ENCODE peak calls at places on chromosomes 16 and 17, in four cellular contexts. One of them, this sample, is unnamed.
A peak's percentile ranks its signal among the peaks of the same experiment; 100 is the strongest.

GRCh38 chr16:4698321-4699029 is 5.1 kb downstream of the NUDT16L1 start:
- DNase-seq in CD8-positive, alpha-beta T cell: no peak
- DNase-seq in fibroblast of lung: no peak
- DNase-seq in HL-60: no peak
- DNase-seq in this sample: no peak

GRCh38 chr17:40551874-40552768 is 13.2 kb downstream of the CCR7 start:
- DNase-seq in HL-60: no peak
- DNase-seq in CD8-positive, alpha-beta T cell: no peak
- DNase-seq in fibroblast of lung: peak; percentile 98
- DNase-seq in this sample: no peak

GRCh38 chr16:48250520-48251278 is 3.4 kb upstream of the ABCC11 start:
- DNase-seq in fibroblast of lung: no peak
- DNase-seq in HL-60: no peak
- DNase-seq in CD8-positive, alpha-beta T cell: no peak
- DNase-seq in this sample: no peak

GRCh38 chr17:56064506-56064905 is 88.8 kb upstream of the ANKFN1 start:
- DNase-seq in CD8-positive, alpha-beta T cell: no peak
- DNase-seq in HL-60: no peak
- DNase-seq in fibroblast of lung: no peak
- DNase-seq in this sample: no peak

GRCh38 chr16:88596477-88596876 is 26.3 kb downstream of the ZC3H18 start:
- DNase-seq in fibroblast of lung: peak; percentile 10
- DNase-seq in HL-60: no peak
- DNase-seq in CD8-positive, alpha-beta T cell: no peak
- DNase-seq in this sample: no peak

GRCh38 chr17:32429598-32429997 is 14.7 kb upstream of the PSMD11 start:
- DNase-seq in CD8-positive, alpha-beta T cell: no peak
- DNase-seq in HL-60: no peak
- DNase-seq in fibroblast of lung: no peak
- DNase-seq in this sample: no peak

GRCh38 chr17:48333034-48333491 is 97.0 kb downstream of the SKAP1 start:
- DNase-seq in fibroblast of lung: no peak
- DNase-seq in HL-60: peak; percentile 12
- DNase-seq in CD8-positive, alpha-beta T cell: no peak
- DNase-seq in this sample: no peak

GRCh38 chr16:49779979-49780378 is 75.9 kb downstream of the ZNF423 start:
- DNase-seq in fibroblast of lung: no peak
- DNase-seq in CD8-positive, alpha-beta T cell: no peak
- DNase-seq in HL-60: no peak
- DNase-seq in this sample: no peak

GRCh38 chr17:43645765-43646481 is 15.8 kb downstream of the MEOX1 start:
- DNase-seq in CD8-positive, alpha-beta T cell: peak; percentile 6
- DNase-seq in fibroblast of lung: peak; percentile 38
- DNase-seq in HL-60: no peak
- DNase-seq in this sample: peak; percentile 67

GRCh38 chr16:84574191-84574590 is 43.7 kb downstream of the COTL1 start:
- DNase-seq in fibroblast of lung: no peak
- DNase-seq in CD8-positive, alpha-beta T cell: no peak
- DNase-seq in HL-60: no peak
- DNase-seq in this sample: no peak

GRCh38 chr16:84571010-84571409 is 46.9 kb downstream of the COTL1 start:
- DNase-seq in HL-60: no peak
- DNase-seq in CD8-positive, alpha-beta T cell: no peak
- DNase-seq in fibroblast of lung: no peak
- DNase-seq in this sample: no peak

GRCh38 chr16:84571506-84571905 is 46.4 kb downstream of the COTL1 start:
- DNase-seq in CD8-positive, alpha-beta T cell: no peak
- DNase-seq in HL-60: no peak
- DNase-seq in fibroblast of lung: no peak
- DNase-seq in this sample: no peak

GRCh38 chr16:84569382-84569987 is 48.4 kb downstream of the COTL1 start:
- DNase-seq in fibroblast of lung: no peak
- DNase-seq in CD8-positive, alpha-beta T cell: no peak
- DNase-seq in HL-60: no peak
- DNase-seq in this sample: peak; percentile 58

DNA sequence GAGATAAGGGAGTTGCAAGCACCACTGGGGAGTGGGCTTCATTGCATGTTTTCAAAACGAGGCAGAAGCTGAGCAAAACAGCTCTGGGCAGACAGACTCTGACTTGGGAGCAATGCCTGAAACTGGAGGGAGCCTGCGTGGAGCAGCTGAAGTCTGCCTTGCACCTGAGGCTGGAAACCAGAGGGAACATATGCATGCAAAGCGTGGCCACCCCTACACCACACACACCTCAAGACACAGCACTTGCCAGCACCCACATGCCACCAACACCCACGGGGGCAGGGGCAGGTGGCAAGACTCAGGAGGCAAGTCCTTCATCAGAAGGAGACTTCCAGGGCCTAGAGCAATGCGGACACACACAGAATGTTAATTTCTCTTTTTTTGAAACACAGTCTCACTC is 45.8 kb downstream of the COTL1 start:
- DNase-seq in fibroblast of lung: no peak
- DNase-seq in CD8-positive, alpha-beta T cell: no peak
- DNase-seq in HL-60: no peak
- DNase-seq in this sample: no peak
- TF ChIP-seq CTCF in fibroblast of lung: no peak
- TF ChIP-seq CTCF in CD8-positive, alpha-beta T cell: no peak
- TF ChIP-seq CTCF in HL-60: no peak
- TF ChIP-seq CTCF in this sample: no peak

DNA sequence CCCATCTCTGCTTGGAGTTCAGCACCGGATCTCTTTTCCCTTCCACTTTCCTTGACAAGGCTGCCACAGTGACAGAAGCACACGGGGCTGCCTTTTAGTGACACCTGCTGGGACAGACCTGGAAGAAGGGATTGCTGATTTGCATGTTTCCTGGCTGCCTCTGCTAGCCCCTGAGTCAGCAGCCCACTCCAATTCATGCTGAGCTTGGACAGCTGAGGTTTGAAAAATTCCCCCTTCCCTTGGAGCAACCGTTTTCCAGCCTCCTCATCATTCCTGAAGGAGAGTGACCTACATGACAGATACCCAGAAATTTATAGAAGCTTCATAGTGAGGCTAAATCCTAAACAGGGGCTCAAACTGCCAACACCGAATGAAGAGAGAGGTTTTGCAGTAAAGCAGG is 18.8 kb upstream of the RBL2 start:
- DNase-seq in fibroblast of lung: no peak
- DNase-seq in CD8-positive, alpha-beta T cell: no peak
- DNase-seq in HL-60: no peak
- DNase-seq in this sample: no peak
- TF ChIP-seq CTCF in fibroblast of lung: no peak
- TF ChIP-seq CTCF in CD8-positive, alpha-beta T cell: no peak
- TF ChIP-seq CTCF in HL-60: no peak
- TF ChIP-seq CTCF in this sample: no peak

GRCh38 chr16:54940279-54940604 is 9.6 kb downstream of the IRX5 start:
- DNase-seq in HL-60: no peak
- DNase-seq in CD8-positive, alpha-beta T cell: no peak
- DNase-seq in fibroblast of lung: no peak
- DNase-seq in this sample: no peak

GRCh38 chr16:54939537-54940278 is 9.0 kb downstream of the IRX5 start:
- DNase-seq in CD8-positive, alpha-beta T cell: no peak
- DNase-seq in HL-60: no peak
- DNase-seq in fibroblast of lung: peak; percentile 3
- DNase-seq in this sample: no peak

GRCh38 chr16:54945063-54945462 is 14.4 kb downstream of the IRX5 start:
- DNase-seq in CD8-positive, alpha-beta T cell: no peak
- DNase-seq in fibroblast of lung: no peak
- DNase-seq in HL-60: no peak
- DNase-seq in this sample: no peak

GRCh38 chr16:54944002-54944401 is 13.3 kb downstream of the IRX5 start:
- DNase-seq in fibroblast of lung: no peak
- DNase-seq in HL-60: no peak
- DNase-seq in CD8-positive, alpha-beta T cell: no peak
- DNase-seq in this sample: no peak

DNA sequence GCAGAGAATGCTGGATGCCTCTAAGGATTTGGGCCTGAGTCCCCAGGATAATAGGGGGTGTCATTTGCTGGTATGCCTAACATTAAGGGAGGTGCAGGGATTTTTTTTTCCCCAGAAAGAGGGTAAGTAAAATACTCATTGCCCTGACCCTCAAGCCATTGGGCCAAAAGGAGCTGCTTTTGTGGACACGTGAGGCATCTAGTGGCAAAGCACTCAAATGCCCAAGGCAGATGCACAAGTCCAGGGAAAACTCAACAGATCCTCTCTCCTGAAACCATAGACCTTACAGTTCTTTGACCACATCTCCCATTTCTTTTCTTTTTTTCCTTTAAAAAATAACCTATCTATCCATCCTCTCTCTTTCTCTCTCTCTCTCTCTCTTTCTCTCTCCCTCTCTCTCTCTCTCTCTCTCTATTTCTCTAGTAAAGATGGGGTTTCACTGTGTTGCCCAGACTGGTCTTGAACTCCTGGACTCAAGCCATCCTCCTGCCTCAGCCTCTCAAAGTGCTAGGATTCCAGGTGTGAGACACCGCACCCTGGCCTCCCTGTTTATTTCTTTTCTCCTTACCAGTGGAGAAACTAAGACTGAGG is 11.8 kb downstream of the IRX5 start:
- DNase-seq in HL-60: no peak
- DNase-seq in CD8-positive, alpha-beta T cell: no peak
- DNase-seq in fibroblast of lung: no peak
- DNase-seq in this sample: no peak
- TF ChIP-seq CTCF in HL-60: no peak
- TF ChIP-seq CTCF in CD8-positive, alpha-beta T cell: no peak
- TF ChIP-seq CTCF in fibroblast of lung: no peak
- TF ChIP-seq CTCF in this sample: no peak

GRCh38 chr16:86158688-86159360 is 259.9 kb downstream of the IRF8 start:
- DNase-seq in fibroblast of lung: no peak
- DNase-seq in HL-60: no peak
- DNase-seq in CD8-positive, alpha-beta T cell: no peak
- DNase-seq in this sample: no peak
- TF ChIP-seq CTCF in fibroblast of lung: no peak
- TF ChIP-seq CTCF in HL-60: no peak
- TF ChIP-seq CTCF in CD8-positive, alpha-beta T cell: no peak
- TF ChIP-seq CTCF in this sample: no peak

GRCh38 chr16:11402745-11403533 is 57.7 kb downstream of the RMI2 start:
- DNase-seq in HL-60: no peak
- DNase-seq in CD8-positive, alpha-beta T cell: no peak
- DNase-seq in fibroblast of lung: no peak
- DNase-seq in this sample: no peak

GRCh38 chr16:11403920-11404319 is 58.7 kb downstream of the RMI2 start:
- DNase-seq in fibroblast of lung: no peak
- DNase-seq in HL-60: no peak
- DNase-seq in CD8-positive, alpha-beta T cell: no peak
- DNase-seq in this sample: no peak

GRCh38 chr16:11403534-11403795 is 58.2 kb downstream of the RMI2 start:
- DNase-seq in HL-60: no peak
- DNase-seq in CD8-positive, alpha-beta T cell: no peak
- DNase-seq in fibroblast of lung: no peak
- DNase-seq in this sample: no peak

GRCh38 chr16:11401161-11402050 is 56.1 kb downstream of the RMI2 start:
- DNase-seq in HL-60: no peak
- DNase-seq in CD8-positive, alpha-beta T cell: no peak
- DNase-seq in fibroblast of lung: no peak
- DNase-seq in this sample: peak; percentile 45

DNA sequence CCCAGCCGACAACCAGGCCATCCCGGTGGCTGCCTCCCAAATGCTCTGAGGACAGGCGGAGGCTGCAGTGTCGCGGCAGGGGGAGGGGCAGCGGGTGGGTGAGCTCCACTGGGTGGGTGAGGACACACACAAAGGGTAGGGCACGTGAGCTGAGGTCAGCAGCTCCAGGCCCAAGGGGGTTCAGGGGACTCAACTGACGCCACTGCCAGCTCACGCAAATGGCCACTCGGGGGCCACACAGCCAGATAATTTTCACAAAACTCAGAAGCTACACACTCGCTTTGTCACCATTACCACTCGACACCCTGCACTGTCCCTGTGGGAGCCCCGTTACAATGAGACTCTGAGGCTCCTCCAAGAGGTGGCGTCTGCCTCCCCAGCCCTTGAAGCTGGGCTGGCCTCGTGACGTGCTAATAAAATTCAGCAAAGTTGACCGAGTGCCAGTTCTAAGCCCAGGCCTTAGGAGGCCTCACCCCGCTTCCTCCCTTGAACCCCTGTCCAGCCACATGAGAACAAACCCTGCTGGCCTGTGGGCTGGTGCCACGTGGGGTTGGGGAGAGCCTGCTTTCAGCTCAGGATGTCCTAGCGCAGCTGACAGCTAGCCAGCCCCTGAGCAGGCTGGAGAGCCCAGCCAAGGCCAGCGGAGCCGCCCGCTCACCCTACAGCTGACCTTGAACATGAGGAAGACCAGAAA is 56.9 kb downstream of the RMI2 start:
- DNase-seq in CD8-positive, alpha-beta T cell: no peak
- DNase-seq in HL-60: no peak
- DNase-seq in fibroblast of lung: no peak
- DNase-seq in this sample: peak; percentile 42
- TF ChIP-seq CTCF in CD8-positive, alpha-beta T cell: no peak
- TF ChIP-seq CTCF in HL-60: no peak
- TF ChIP-seq CTCF in fibroblast of lung: no peak
- TF ChIP-seq CTCF in this sample: no peak

DNA sequence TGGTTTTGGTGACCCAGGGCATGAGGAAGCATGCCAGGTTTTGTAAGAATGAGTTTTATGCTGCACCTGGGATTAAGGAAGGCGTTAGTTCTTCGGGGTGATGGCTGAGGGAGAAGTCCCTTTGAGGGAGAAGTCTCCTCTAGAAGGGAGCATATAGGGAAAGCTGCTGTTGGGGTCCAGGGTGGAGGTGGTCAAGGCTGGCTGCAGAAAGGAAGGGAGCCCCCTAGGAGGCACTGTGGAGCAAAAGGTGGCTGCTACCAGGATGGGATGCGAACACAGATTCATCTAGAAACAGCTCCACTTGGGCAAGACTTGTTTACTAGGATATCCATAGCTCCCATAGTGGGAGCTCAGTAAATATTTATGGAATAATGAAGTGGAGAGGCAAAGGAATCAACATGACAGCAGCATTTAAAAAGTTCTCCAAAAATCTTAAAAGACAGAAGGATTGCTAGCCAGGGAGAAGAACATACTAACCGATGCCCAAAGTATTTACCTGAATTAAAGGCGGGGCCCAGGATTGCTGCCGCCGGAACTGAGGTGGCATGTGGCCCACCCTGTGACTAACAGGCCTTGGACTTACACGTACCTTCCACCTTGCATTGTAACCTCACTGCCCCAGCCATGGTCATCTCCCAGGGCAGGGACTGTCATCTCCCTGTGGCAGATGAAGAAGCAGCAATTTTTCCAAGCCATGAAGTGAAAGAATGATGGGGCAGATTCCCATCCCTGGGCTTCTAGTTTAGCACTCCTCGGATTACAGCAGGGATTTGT is 7.1 kb upstream of the LPCAT2 start:
- DNase-seq in fibroblast of lung: no peak
- DNase-seq in HL-60: no peak
- DNase-seq in CD8-positive, alpha-beta T cell: no peak
- DNase-seq in this sample: no peak
- TF ChIP-seq CTCF in fibroblast of lung: peak; percentile 52
- TF ChIP-seq CTCF in HL-60: no peak
- TF ChIP-seq CTCF in CD8-positive, alpha-beta T cell: no peak
- TF ChIP-seq CTCF in this sample: peak; percentile 8